ENCODE peak calls at places on chromosomes 4 and X, in nine cellular contexts. R, T, B, P, N, Z, V, M and W are unnamed samples.

GRCh38 chrX:13357925-13358324 is 38.1 kb upstream of the ATXN3L start:
- DNase-seq in R (no peak), T (peak), B (no peak), P (no peak), N (no peak), Z (no peak), V (peak), M (no peak), W (peak)

GRCh38 chr4:107838763-107839162 is 14.0 kb downstream of the SGMS2 start:
- DNase-seq in R (no peak), T (peak), B (no peak), P (peak), N (no peak), Z (no peak), V (peak), M (no peak), W (peak)

GRCh38 chrX:144916785-144917184 is 330.5 kb upstream of the SPANXN1 start:
- DNase-seq in R (no peak), T (no peak), B (no peak), P (no peak), N (no peak), Z (no peak), V (no peak), M (no peak), W (no peak)

GRCh38 chr4:20251796-20252655 is at the start of gene SLIT2:
- DNase-seq in R (peak), T (peak), B (peak), P (peak), N (peak), Z (peak), V (peak), M (peak), W (peak)

GRCh38 chr4:25863347-25863784 is 578 bp upstream of the SEL1L3 start:
- DNase-seq in R (no peak), T (no peak), B (no peak), P (no peak), N (peak), Z (no peak), V (no peak), M (peak), W (no peak)

GRCh38 chr4:15400911-15401671 is 26.7 kb upstream of the C1QTNF7 start:
- DNase-seq in R (no peak), T (peak), B (peak), P (peak), N (no peak), Z (peak), V (peak), M (no peak), W (peak)

GRCh38 chrX:118026631-118027030 is 90.0 kb downstream of the KLHL13 start:
- DNase-seq in R (no peak), T (no peak), B (no peak), P (no peak), N (no peak), Z (no peak), V (peak), M (no peak), W (no peak)

GRCh38 chr4:118676128-118676527 is 9.1 kb upstream of the METTL14 start:
- DNase-seq in R (no peak), T (peak), B (no peak), P (peak), N (no peak), Z (no peak), V (no peak), M (no peak), W (no peak)

GRCh38 chr4:69823481-69824186 is 36.3 kb downstream of the SULT1E1 start:
- DNase-seq in R (no peak), T (peak), B (no peak), P (peak), N (no peak), Z (no peak), V (peak), M (no peak), W (peak)

GRCh38 chr4:134948110-134948642 is 746.6 kb upstream of the PABPC4L start:
- DNase-seq in R (no peak), T (no peak), B (peak), P (no peak), N (no peak), Z (no peak), V (no peak), M (no peak), W (no peak)

GRCh38 chrX:118569676-118570075 is 74.1 kb downstream of the DOCK11 start:
- DNase-seq in R (no peak), T (no peak), B (no peak), P (no peak), N (no peak), Z (no peak), V (no peak), M (no peak), W (peak)

GRCh38 chr4:35164063-35164462 is 1080.3 kb downstream of the ARAP2 start:
- DNase-seq in R (no peak), T (no peak), B (no peak), P (no peak), N (no peak), Z (no peak), V (no peak), M (no peak), W (no peak)

GRCh38 chr4:130559268-130559667 is 1463.3 kb downstream of the C4orf33 start:
- DNase-seq in R (no peak), T (no peak), B (no peak), P (no peak), N (no peak), Z (no peak), V (no peak), M (no peak), W (peak)

GRCh38 chr4:130568746-130569145 is 1472.8 kb downstream of the C4orf33 start:
- DNase-seq in R (no peak), T (no peak), B (no peak), P (no peak), N (no peak), Z (no peak), V (no peak), M (no peak), W (no peak)

GRCh38 chr4:130563891-130564418 is 1468.0 kb downstream of the C4orf33 start:
- DNase-seq in R (no peak), T (no peak), B (no peak), P (no peak), N (no peak), Z (no peak), V (no peak), M (no peak), W (no peak)

GRCh38 chr4:130563185-130563890 is 1467.4 kb downstream of the C4orf33 start:
- DNase-seq in R (no peak), T (peak), B (no peak), P (peak), N (peak), Z (peak), V (peak), M (peak), W (peak)
- TF ChIP-seq CTCF in R (no peak), T (peak), B (no peak), P (peak), N (peak), Z (peak), V (peak), M (no peak), W (peak)

GRCh38 chrX:26922278-26922677 is 540.9 kb downstream of the PPP4R3C start:
- DNase-seq in R (no peak), T (peak), B (no peak), P (peak), N (no peak), Z (no peak), V (no peak), M (no peak), W (peak)

GRCh38 chrX:26914232-26914631 is 548.9 kb downstream of the PPP4R3C start:
- DNase-seq in R (no peak), T (peak), B (no peak), P (peak), N (no peak), Z (no peak), V (no peak), M (no peak), W (no peak)

GRCh38 chrX:26915064-26915463 is 548.1 kb downstream of the PPP4R3C start:
- DNase-seq in R (no peak), T (peak), B (no peak), P (peak), N (no peak), Z (no peak), V (no peak), M (no peak), W (peak)

GRCh38 chrX:26918633-26919032 is 544.5 kb downstream of the PPP4R3C start:
- DNase-seq in R (no peak), T (peak), B (no peak), P (peak), N (peak), Z (no peak), V (no peak), M (no peak), W (peak)
- TF ChIP-seq CTCF in R (peak), T (peak), B (no peak), P (peak), N (peak), Z (no peak), V (no peak), M (no peak), W (peak)

GRCh38 chrX:115174548-115174947 is 14.7 kb upstream of the RBMXL3 start:
- DNase-seq in R (no peak), T (no peak), B (no peak), P (peak), N (no peak), Z (no peak), V (peak), M (no peak), W (no peak)
- TF ChIP-seq CTCF in R (no peak), T (no peak), B (no peak), P (no peak), N (no peak), Z (no peak), V (no peak), M (no peak), W (no peak)

GRCh38 chrX:45747905-45748304 is 547.2 kb upstream of the DIPK2B start:
- DNase-seq in R (no peak), T (peak), B (no peak), P (peak), N (no peak), Z (no peak), V (no peak), M (no peak), W (no peak)

GRCh38 chrX:45748443-45748842 is 547.8 kb upstream of the DIPK2B start:
- DNase-seq in R (no peak), T (peak), B (no peak), P (peak), N (no peak), Z (no peak), V (no peak), M (no peak), W (no peak)

GRCh38 chrX:45750639-45751038 is 550.0 kb upstream of the DIPK2B start:
- DNase-seq in R (no peak), T (peak), B (no peak), P (peak), N (no peak), Z (no peak), V (no peak), M (no peak), W (peak)

GRCh38 chrX:45751156-45751555 is 550.5 kb upstream of the DIPK2B start:
- DNase-seq in R (no peak), T (peak), B (no peak), P (peak), N (no peak), Z (no peak), V (no peak), M (no peak), W (no peak)

GRCh38 chrX:45749375-45749774 is 548.7 kb upstream of the DIPK2B start:
- DNase-seq in R (no peak), T (peak), B (no peak), P (peak), N (no peak), Z (no peak), V (no peak), M (no peak), W (no peak)
- TF ChIP-seq CTCF in R (peak), T (peak), B (no peak), P (no peak), N (no peak), Z (peak), V (peak), M (no peak), W (peak)